ENCODE peak calls at places on chromosomes 16 and 17, in five cellular contexts. One of them, this sample, is unnamed.

GRCh38 chr16:28259091-28259780 is 33.1 kb upstream of the SBK1 start:
- DNase-seq in IMR-90: no peak
- DNase-seq in mammary epithelial cell: no peak
- DNase-seq in progenitor cell of endocrine pancreas: no peak
- DNase-seq in foreskin fibroblast: no peak
- DNase-seq in this sample: no peak

GRCh38 chr17:8056232-8056975 is 17.5 kb downstream of the ALOX15B start:
- DNase-seq in IMR-90: peak
- DNase-seq in foreskin fibroblast: peak
- DNase-seq in progenitor cell of endocrine pancreas: no peak
- DNase-seq in mammary epithelial cell: peak
- DNase-seq in this sample: no peak

GRCh38 chr17:51650772-51651171 is 390.4 kb downstream of the UTP18 start:
- DNase-seq in mammary epithelial cell: no peak
- DNase-seq in IMR-90: no peak
- DNase-seq in progenitor cell of endocrine pancreas: no peak
- DNase-seq in foreskin fibroblast: no peak
- DNase-seq in this sample: no peak

GRCh38 chr17:19369846-19370492 is 7.4 kb upstream of the B9D1 start:
- DNase-seq in progenitor cell of endocrine pancreas: no peak
- DNase-seq in foreskin fibroblast: no peak
- DNase-seq in mammary epithelial cell: no peak
- DNase-seq in IMR-90: no peak
- DNase-seq in this sample: no peak

GRCh38 chr17:46028374-46028773 is 29.3 kb downstream of the STH start:
- DNase-seq in foreskin fibroblast: no peak
- DNase-seq in mammary epithelial cell: no peak
- DNase-seq in progenitor cell of endocrine pancreas: no peak
- DNase-seq in IMR-90: no peak
- DNase-seq in this sample: no peak

GRCh38 chr17:4007346-4008081 is 43.3 kb upstream of the ATP2A3 start:
- DNase-seq in progenitor cell of endocrine pancreas: no peak
- DNase-seq in foreskin fibroblast: no peak
- DNase-seq in IMR-90: no peak
- DNase-seq in mammary epithelial cell: no peak
- DNase-seq in this sample: no peak

GRCh38 chr17:65657251-65657828 is 95.9 kb upstream of the AXIN2 start:
- DNase-seq in progenitor cell of endocrine pancreas: no peak
- DNase-seq in mammary epithelial cell: no peak
- DNase-seq in foreskin fibroblast: no peak
- DNase-seq in IMR-90: no peak
- DNase-seq in this sample: no peak

GRCh38 chr17:59084154-59084553 is 22.5 kb downstream of the TRIM37 start:
- DNase-seq in progenitor cell of endocrine pancreas: no peak
- DNase-seq in foreskin fibroblast: no peak
- DNase-seq in IMR-90: no peak
- DNase-seq in mammary epithelial cell: no peak
- DNase-seq in this sample: no peak

GRCh38 chr17:35790826-35791225 is 4.6 kb downstream of the MMP28 start:
- DNase-seq in foreskin fibroblast: no peak
- DNase-seq in mammary epithelial cell: peak
- DNase-seq in IMR-90: no peak
- DNase-seq in progenitor cell of endocrine pancreas: no peak
- DNase-seq in this sample: no peak

DNA sequence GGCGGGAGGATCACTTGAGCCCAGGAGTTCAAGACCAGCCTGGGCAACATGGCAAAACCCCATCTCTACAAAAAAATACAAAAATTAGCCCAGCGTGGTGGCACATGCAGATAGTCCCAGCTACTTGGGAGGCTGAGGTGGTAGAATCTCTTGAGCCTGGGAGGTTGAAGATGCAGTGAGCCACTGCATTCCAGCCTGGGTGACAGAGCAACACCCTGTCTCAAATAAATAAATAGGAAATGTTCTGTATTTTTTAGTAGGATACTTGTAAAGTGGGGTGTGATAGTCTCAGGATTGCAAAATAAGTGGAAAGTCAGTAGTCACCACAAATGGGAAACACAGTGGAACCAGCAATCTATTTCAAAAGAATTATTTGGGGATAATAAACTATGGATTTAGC is 4.0 kb downstream of the RSPRY1 start:
- DNase-seq in progenitor cell of endocrine pancreas: no peak
- DNase-seq in IMR-90: no peak
- DNase-seq in foreskin fibroblast: no peak
- DNase-seq in mammary epithelial cell: no peak
- DNase-seq in this sample: no peak
- TF ChIP-seq CTCF in progenitor cell of endocrine pancreas: no peak
- TF ChIP-seq CTCF in IMR-90: no peak
- TF ChIP-seq CTCF in foreskin fibroblast: no peak
- TF ChIP-seq CTCF in mammary epithelial cell: no peak
- TF ChIP-seq CTCF in this sample: no peak

GRCh38 chr16:22188267-22188594 is 17.8 kb upstream of the EEF2K start:
- DNase-seq in mammary epithelial cell: no peak
- DNase-seq in IMR-90: no peak
- DNase-seq in progenitor cell of endocrine pancreas: no peak
- DNase-seq in foreskin fibroblast: no peak
- DNase-seq in this sample: no peak

GRCh38 chr16:22183901-22184614 is 21.8 kb downstream of the SDR42E2 start:
- DNase-seq in foreskin fibroblast: no peak
- DNase-seq in progenitor cell of endocrine pancreas: no peak
- DNase-seq in mammary epithelial cell: no peak
- DNase-seq in IMR-90: no peak
- DNase-seq in this sample: no peak

GRCh38 chr16:22188595-22189442 is 17.3 kb upstream of the EEF2K start:
- DNase-seq in IMR-90: peak
- DNase-seq in mammary epithelial cell: peak
- DNase-seq in foreskin fibroblast: peak
- DNase-seq in progenitor cell of endocrine pancreas: peak
- DNase-seq in this sample: no peak

GRCh38 chr16:22184615-22184968 is 21.5 kb upstream of the EEF2K start:
- DNase-seq in mammary epithelial cell: no peak
- DNase-seq in IMR-90: no peak
- DNase-seq in foreskin fibroblast: no peak
- DNase-seq in progenitor cell of endocrine pancreas: no peak
- DNase-seq in this sample: no peak

GRCh38 chr16:22186517-22186916 is 19.6 kb upstream of the EEF2K start:
- DNase-seq in foreskin fibroblast: no peak
- DNase-seq in mammary epithelial cell: no peak
- DNase-seq in progenitor cell of endocrine pancreas: no peak
- DNase-seq in IMR-90: no peak
- DNase-seq in this sample: no peak
- TF ChIP-seq CTCF in foreskin fibroblast: peak
- TF ChIP-seq CTCF in mammary epithelial cell: no peak
- TF ChIP-seq CTCF in progenitor cell of endocrine pancreas: peak
- TF ChIP-seq CTCF in IMR-90: peak
- TF ChIP-seq CTCF in this sample: no peak

GRCh38 chr16:81996664-81997529 is 14.4 kb downstream of the SDR42E1 start:
- DNase-seq in progenitor cell of endocrine pancreas: no peak
- DNase-seq in foreskin fibroblast: peak
- DNase-seq in IMR-90: peak
- DNase-seq in mammary epithelial cell: peak
- DNase-seq in this sample: no peak
- TF ChIP-seq CTCF in progenitor cell of endocrine pancreas: no peak
- TF ChIP-seq CTCF in foreskin fibroblast: no peak
- TF ChIP-seq CTCF in IMR-90: peak
- TF ChIP-seq CTCF in mammary epithelial cell: peak
- TF ChIP-seq CTCF in this sample: no peak

GRCh38 chr16:86819523-86819887 is 241.2 kb downstream of the FOXL1 start:
- DNase-seq in mammary epithelial cell: no peak
- DNase-seq in IMR-90: no peak
- DNase-seq in foreskin fibroblast: peak
- DNase-seq in progenitor cell of endocrine pancreas: no peak
- DNase-seq in this sample: no peak
- TF ChIP-seq CTCF in mammary epithelial cell: peak
- TF ChIP-seq CTCF in IMR-90: peak
- TF ChIP-seq CTCF in foreskin fibroblast: peak
- TF ChIP-seq CTCF in progenitor cell of endocrine pancreas: peak
- TF ChIP-seq CTCF in this sample: no peak

GRCh38 chr16:89292443-89293078 is 75.1 kb downstream of the ZNF778 start:
- DNase-seq in foreskin fibroblast: no peak
- DNase-seq in mammary epithelial cell: no peak
- DNase-seq in IMR-90: no peak
- DNase-seq in progenitor cell of endocrine pancreas: no peak
- DNase-seq in this sample: no peak

GRCh38 chr16:89295071-89295900 is 77.8 kb downstream of the ZNF778 start:
- DNase-seq in mammary epithelial cell: no peak
- DNase-seq in IMR-90: no peak
- DNase-seq in progenitor cell of endocrine pancreas: no peak
- DNase-seq in foreskin fibroblast: no peak
- DNase-seq in this sample: no peak

GRCh38 chr16:89291776-89292175 is 74.3 kb downstream of the ZNF778 start:
- DNase-seq in mammary epithelial cell: no peak
- DNase-seq in IMR-90: no peak
- DNase-seq in progenitor cell of endocrine pancreas: no peak
- DNase-seq in foreskin fibroblast: no peak
- DNase-seq in this sample: no peak

GRCh38 chr16:89294486-89294885 is 77.0 kb downstream of the ZNF778 start:
- DNase-seq in mammary epithelial cell: no peak
- DNase-seq in IMR-90: no peak
- DNase-seq in foreskin fibroblast: no peak
- DNase-seq in progenitor cell of endocrine pancreas: no peak
- DNase-seq in this sample: no peak

GRCh38 chr16:89293276-89294143 is 76.0 kb downstream of the ZNF778 start:
- DNase-seq in IMR-90: peak
- DNase-seq in progenitor cell of endocrine pancreas: no peak
- DNase-seq in mammary epithelial cell: no peak
- DNase-seq in foreskin fibroblast: no peak
- DNase-seq in this sample: no peak
- TF ChIP-seq CTCF in IMR-90: peak
- TF ChIP-seq CTCF in progenitor cell of endocrine pancreas: no peak
- TF ChIP-seq CTCF in mammary epithelial cell: no peak
- TF ChIP-seq CTCF in foreskin fibroblast: peak
- TF ChIP-seq CTCF in this sample: no peak

GRCh38 chr17:50561796-50562195 is 1.3 kb downstream of the CACNA1G start:
- DNase-seq in progenitor cell of endocrine pancreas: no peak
- DNase-seq in mammary epithelial cell: no peak
- DNase-seq in IMR-90: no peak
- DNase-seq in foreskin fibroblast: no peak
- DNase-seq in this sample: no peak

GRCh38 chr17:50559674-50560184 is 786 bp upstream of the CACNA1G start:
- DNase-seq in mammary epithelial cell: peak
- DNase-seq in foreskin fibroblast: peak
- DNase-seq in IMR-90: peak
- DNase-seq in progenitor cell of endocrine pancreas: no peak
- DNase-seq in this sample: peak

GRCh38 chr17:50558955-50559614 is 1.4 kb upstream of the CACNA1G start:
- DNase-seq in progenitor cell of endocrine pancreas: no peak
- DNase-seq in foreskin fibroblast: peak
- DNase-seq in IMR-90: no peak
- DNase-seq in mammary epithelial cell: no peak
- DNase-seq in this sample: no peak

GRCh38 chr17:50560931-50561750 is 626 bp downstream of the CACNA1G start:
- DNase-seq in IMR-90: no peak
- DNase-seq in mammary epithelial cell: no peak
- DNase-seq in foreskin fibroblast: peak
- DNase-seq in progenitor cell of endocrine pancreas: no peak
- DNase-seq in this sample: no peak

DNA sequence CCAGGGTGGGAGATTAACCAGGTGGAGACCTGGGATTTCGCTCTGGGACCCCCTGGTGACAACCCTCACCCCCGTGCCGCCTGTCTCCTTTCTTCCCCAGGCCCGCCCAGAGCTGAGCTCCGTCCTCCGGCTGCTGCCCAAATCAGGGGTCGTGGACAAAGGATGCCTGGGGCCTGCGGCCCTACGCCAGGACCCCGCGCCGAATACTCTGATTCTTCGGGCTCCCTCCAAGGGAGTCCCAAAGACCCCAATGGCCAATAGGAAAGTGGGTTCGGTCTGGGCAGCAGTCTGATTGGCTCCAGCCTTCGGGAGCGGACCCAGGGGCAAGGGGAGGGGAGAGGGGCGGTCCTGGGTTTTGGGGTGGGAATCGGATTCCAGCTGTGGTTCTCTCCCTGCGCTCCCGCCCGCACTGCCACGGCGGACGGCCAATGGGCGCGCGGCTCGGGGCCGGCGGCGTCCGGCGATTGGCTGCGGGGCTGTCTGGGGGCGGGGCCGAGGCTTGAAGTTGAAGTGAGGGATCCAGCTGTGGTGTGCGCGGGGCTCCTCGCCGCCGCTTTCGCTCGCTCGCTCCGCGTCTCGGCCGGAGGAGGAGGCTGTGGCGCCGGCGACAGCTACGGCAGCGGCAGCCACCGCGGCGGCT is at the start of gene CACNA1G:
- DNase-seq in mammary epithelial cell: peak
- DNase-seq in foreskin fibroblast: peak
- DNase-seq in IMR-90: peak
- DNase-seq in progenitor cell of endocrine pancreas: peak
- DNase-seq in this sample: peak
- TF ChIP-seq CTCF in mammary epithelial cell: no peak
- TF ChIP-seq CTCF in foreskin fibroblast: no peak
- TF ChIP-seq CTCF in IMR-90: no peak
- TF ChIP-seq CTCF in progenitor cell of endocrine pancreas: no peak
- TF ChIP-seq CTCF in this sample: no peak

GRCh38 chr17:43405861-43406260 is 7.1 kb downstream of the ARL4D start:
- DNase-seq in progenitor cell of endocrine pancreas: no peak
- DNase-seq in mammary epithelial cell: no peak
- DNase-seq in IMR-90: no peak
- DNase-seq in foreskin fibroblast: no peak
- DNase-seq in this sample: no peak
- TF ChIP-seq CTCF in progenitor cell of endocrine pancreas: no peak
- TF ChIP-seq CTCF in mammary epithelial cell: no peak
- TF ChIP-seq CTCF in IMR-90: no peak
- TF ChIP-seq CTCF in foreskin fibroblast: no peak
- TF ChIP-seq CTCF in this sample: no peak

GRCh38 chr17:979539-980405 is at the start of gene NXN:
- DNase-seq in progenitor cell of endocrine pancreas: peak
- DNase-seq in mammary epithelial cell: peak
- DNase-seq in foreskin fibroblast: peak
- DNase-seq in IMR-90: peak
- DNase-seq in this sample: peak
- TF ChIP-seq CTCF in progenitor cell of endocrine pancreas: peak
- TF ChIP-seq CTCF in mammary epithelial cell: no peak
- TF ChIP-seq CTCF in foreskin fibroblast: no peak
- TF ChIP-seq CTCF in IMR-90: peak
- TF ChIP-seq CTCF in this sample: no peak

GRCh38 chr16:67264277-67264676 is 15.1 kb upstream of the PLEKHG4 start:
- DNase-seq in mammary epithelial cell: no peak
- DNase-seq in foreskin fibroblast: no peak
- DNase-seq in IMR-90: no peak
- DNase-seq in progenitor cell of endocrine pancreas: no peak
- DNase-seq in this sample: no peak
- TF ChIP-seq CTCF in mammary epithelial cell: no peak
- TF ChIP-seq CTCF in foreskin fibroblast: peak
- TF ChIP-seq CTCF in IMR-90: no peak
- TF ChIP-seq CTCF in progenitor cell of endocrine pancreas: no peak
- TF ChIP-seq CTCF in this sample: peak

This sample was measured in D721Med.